ENCODE peak calls at places on chromosome 22, in eight cellular contexts. One of them, this sample, is unnamed.

GRCh38 chr22:24190159-24190540 is 8.9 kb downstream of the SUSD2 start:
- DNase-seq in stomach: no peak
- DNase-seq in stimulated activated CD8-positive, alpha-beta memory T cell treated with anti-CD3 and anti-CD28 coated beads, Interleukin-15, amount 100 ng/mL, for 1 hour: no peak
- DNase-seq in SHP77 treated with DMSO at 0.1 percent for 48 hours: no peak
- DNase-seq in GM20000: no peak
- DNase-seq in CD4-positive, alpha-beta T cell: no peak
- DNase-seq in glutamatergic neuron: no peak
- DNase-seq in stimulated activated naive CD4-positive, alpha-beta T cell: no peak
- DNase-seq in this sample: no peak

GRCh38 chr22:19880786-19881569 is 26.3 kb upstream of the GNB1L start:
- DNase-seq in glutamatergic neuron: peak
- DNase-seq in stimulated activated CD8-positive, alpha-beta memory T cell treated with anti-CD3 and anti-CD28 coated beads, Interleukin-15, amount 100 ng/mL, for 1 hour: no peak
- DNase-seq in SHP77 treated with DMSO at 0.1 percent for 48 hours: no peak
- DNase-seq in stimulated activated naive CD4-positive, alpha-beta T cell: no peak
- DNase-seq in GM20000: no peak
- DNase-seq in stomach: no peak
- DNase-seq in CD4-positive, alpha-beta T cell: no peak
- DNase-seq in this sample: no peak

GRCh38 chr22:22235564-22235963 is 9.0 kb upstream of the VPREB1 start:
- DNase-seq in glutamatergic neuron: peak
- DNase-seq in stimulated activated CD8-positive, alpha-beta memory T cell treated with anti-CD3 and anti-CD28 coated beads, Interleukin-15, amount 100 ng/mL, for 1 hour: peak
- DNase-seq in GM20000: peak
- DNase-seq in stimulated activated naive CD4-positive, alpha-beta T cell: peak
- DNase-seq in CD4-positive, alpha-beta T cell: peak
- DNase-seq in SHP77 treated with DMSO at 0.1 percent for 48 hours: no peak
- DNase-seq in stomach: no peak
- DNase-seq in this sample: peak

GRCh38 chr22:27105142-27106025 is 448.0 kb downstream of the MIAT start:
- DNase-seq in stimulated activated naive CD4-positive, alpha-beta T cell: no peak
- DNase-seq in stimulated activated CD8-positive, alpha-beta memory T cell treated with anti-CD3 and anti-CD28 coated beads, Interleukin-15, amount 100 ng/mL, for 1 hour: no peak
- DNase-seq in stomach: peak
- DNase-seq in CD4-positive, alpha-beta T cell: no peak
- DNase-seq in glutamatergic neuron: no peak
- DNase-seq in GM20000: no peak
- DNase-seq in SHP77 treated with DMSO at 0.1 percent for 48 hours: no peak
- DNase-seq in this sample: no peak

GRCh38 chr22:46373838-46374662 is 38.5 kb downstream of the TRMU start:
- DNase-seq in GM20000: no peak
- DNase-seq in stimulated activated naive CD4-positive, alpha-beta T cell: no peak
- DNase-seq in stomach: no peak
- DNase-seq in stimulated activated CD8-positive, alpha-beta memory T cell treated with anti-CD3 and anti-CD28 coated beads, Interleukin-15, amount 100 ng/mL, for 1 hour: no peak
- DNase-seq in CD4-positive, alpha-beta T cell: peak
- DNase-seq in SHP77 treated with DMSO at 0.1 percent for 48 hours: peak
- DNase-seq in glutamatergic neuron: no peak
- DNase-seq in this sample: no peak

GRCh38 chr22:43731986-43732385 is 80.1 kb downstream of the EFCAB6 start:
- DNase-seq in glutamatergic neuron: no peak
- DNase-seq in stomach: no peak
- DNase-seq in stimulated activated CD8-positive, alpha-beta memory T cell treated with anti-CD3 and anti-CD28 coated beads, Interleukin-15, amount 100 ng/mL, for 1 hour: no peak
- DNase-seq in CD4-positive, alpha-beta T cell: no peak
- DNase-seq in stimulated activated naive CD4-positive, alpha-beta T cell: no peak
- DNase-seq in GM20000: no peak
- DNase-seq in SHP77 treated with DMSO at 0.1 percent for 48 hours: no peak
- DNase-seq in this sample: no peak

GRCh38 chr22:29224121-29224858 is 18.6 kb downstream of the EMID1 start:
- DNase-seq in stomach: no peak
- DNase-seq in SHP77 treated with DMSO at 0.1 percent for 48 hours: no peak
- DNase-seq in CD4-positive, alpha-beta T cell: no peak
- DNase-seq in glutamatergic neuron: peak
- DNase-seq in stimulated activated naive CD4-positive, alpha-beta T cell: no peak
- DNase-seq in GM20000: no peak
- DNase-seq in stimulated activated CD8-positive, alpha-beta memory T cell treated with anti-CD3 and anti-CD28 coated beads, Interleukin-15, amount 100 ng/mL, for 1 hour: no peak
- DNase-seq in this sample: no peak

GRCh38 chr22:43998865-43999264 is 25.2 kb upstream of the PARVB start:
- DNase-seq in stomach: no peak
- DNase-seq in stimulated activated naive CD4-positive, alpha-beta T cell: no peak
- DNase-seq in CD4-positive, alpha-beta T cell: no peak
- DNase-seq in SHP77 treated with DMSO at 0.1 percent for 48 hours: no peak
- DNase-seq in stimulated activated CD8-positive, alpha-beta memory T cell treated with anti-CD3 and anti-CD28 coated beads, Interleukin-15, amount 100 ng/mL, for 1 hour: no peak
- DNase-seq in glutamatergic neuron: no peak
- DNase-seq in GM20000: no peak
- DNase-seq in this sample: no peak

GRCh38 chr22:34068011-34068410 is 147.7 kb upstream of the LARGE1 start:
- DNase-seq in SHP77 treated with DMSO at 0.1 percent for 48 hours: peak
- DNase-seq in stimulated activated CD8-positive, alpha-beta memory T cell treated with anti-CD3 and anti-CD28 coated beads, Interleukin-15, amount 100 ng/mL, for 1 hour: no peak
- DNase-seq in glutamatergic neuron: no peak
- DNase-seq in CD4-positive, alpha-beta T cell: no peak
- DNase-seq in stomach: no peak
- DNase-seq in stimulated activated naive CD4-positive, alpha-beta T cell: no peak
- DNase-seq in GM20000: no peak
- DNase-seq in this sample: no peak

GRCh38 chr22:46175631-46176030 is 25.3 kb downstream of the PPARA start:
- DNase-seq in glutamatergic neuron: no peak
- DNase-seq in stomach: no peak
- DNase-seq in stimulated activated CD8-positive, alpha-beta memory T cell treated with anti-CD3 and anti-CD28 coated beads, Interleukin-15, amount 100 ng/mL, for 1 hour: no peak
- DNase-seq in stimulated activated naive CD4-positive, alpha-beta T cell: no peak
- DNase-seq in CD4-positive, alpha-beta T cell: no peak
- DNase-seq in SHP77 treated with DMSO at 0.1 percent for 48 hours: no peak
- DNase-seq in GM20000: no peak
- DNase-seq in this sample: no peak

GRCh38 chr22:47063071-47063509 is 300.6 kb downstream of the TBC1D22A start:
- DNase-seq in CD4-positive, alpha-beta T cell: no peak
- DNase-seq in SHP77 treated with DMSO at 0.1 percent for 48 hours: no peak
- DNase-seq in glutamatergic neuron: no peak
- DNase-seq in GM20000: no peak
- DNase-seq in stimulated activated naive CD4-positive, alpha-beta T cell: no peak
- DNase-seq in stomach: peak
- DNase-seq in stimulated activated CD8-positive, alpha-beta memory T cell treated with anti-CD3 and anti-CD28 coated beads, Interleukin-15, amount 100 ng/mL, for 1 hour: no peak
- DNase-seq in this sample: no peak

GRCh38 chr22:49975543-49976389 is 15.2 kb downstream of the PIM3 start:
- DNase-seq in stomach: peak
- DNase-seq in stimulated activated naive CD4-positive, alpha-beta T cell: no peak
- DNase-seq in CD4-positive, alpha-beta T cell: no peak
- DNase-seq in glutamatergic neuron: peak
- DNase-seq in SHP77 treated with DMSO at 0.1 percent for 48 hours: no peak
- DNase-seq in stimulated activated CD8-positive, alpha-beta memory T cell treated with anti-CD3 and anti-CD28 coated beads, Interleukin-15, amount 100 ng/mL, for 1 hour: no peak
- DNase-seq in GM20000: peak
- DNase-seq in this sample: peak

GRCh38 chr22:23231471-23232093 is 51.3 kb downstream of the BCR start:
- DNase-seq in stimulated activated CD8-positive, alpha-beta memory T cell treated with anti-CD3 and anti-CD28 coated beads, Interleukin-15, amount 100 ng/mL, for 1 hour: no peak
- DNase-seq in GM20000: no peak
- DNase-seq in stimulated activated naive CD4-positive, alpha-beta T cell: no peak
- DNase-seq in CD4-positive, alpha-beta T cell: no peak
- DNase-seq in glutamatergic neuron: no peak
- DNase-seq in stomach: no peak
- DNase-seq in SHP77 treated with DMSO at 0.1 percent for 48 hours: no peak
- DNase-seq in this sample: no peak

GRCh38 chr22:23784215-23784732 is 2.5 kb upstream of the SMARCB1 start:
- DNase-seq in stimulated activated naive CD4-positive, alpha-beta T cell: no peak
- DNase-seq in SHP77 treated with DMSO at 0.1 percent for 48 hours: no peak
- DNase-seq in glutamatergic neuron: no peak
- DNase-seq in stimulated activated CD8-positive, alpha-beta memory T cell treated with anti-CD3 and anti-CD28 coated beads, Interleukin-15, amount 100 ng/mL, for 1 hour: no peak
- DNase-seq in stomach: peak
- DNase-seq in GM20000: no peak
- DNase-seq in CD4-positive, alpha-beta T cell: no peak
- DNase-seq in this sample: no peak

GRCh38 chr22:46456818-46457163 is 80.6 kb downstream of the CELSR1 start:
- DNase-seq in stomach: no peak
- DNase-seq in stimulated activated naive CD4-positive, alpha-beta T cell: no peak
- DNase-seq in stimulated activated CD8-positive, alpha-beta memory T cell treated with anti-CD3 and anti-CD28 coated beads, Interleukin-15, amount 100 ng/mL, for 1 hour: no peak
- DNase-seq in CD4-positive, alpha-beta T cell: no peak
- DNase-seq in glutamatergic neuron: peak
- DNase-seq in GM20000: no peak
- DNase-seq in SHP77 treated with DMSO at 0.1 percent for 48 hours: no peak
- DNase-seq in this sample: no peak

GRCh38 chr22:39712081-39712480 is 141.5 kb downstream of the CACNA1I start:
- DNase-seq in glutamatergic neuron: no peak
- DNase-seq in stimulated activated naive CD4-positive, alpha-beta T cell: no peak
- DNase-seq in GM20000: no peak
- DNase-seq in stimulated activated CD8-positive, alpha-beta memory T cell treated with anti-CD3 and anti-CD28 coated beads, Interleukin-15, amount 100 ng/mL, for 1 hour: no peak
- DNase-seq in SHP77 treated with DMSO at 0.1 percent for 48 hours: no peak
- DNase-seq in CD4-positive, alpha-beta T cell: no peak
- DNase-seq in stomach: no peak
- DNase-seq in this sample: no peak

GRCh38 chr22:39223091-39223710 is 21.6 kb downstream of the PDGFB start:
- DNase-seq in stimulated activated naive CD4-positive, alpha-beta T cell: peak
- DNase-seq in stimulated activated CD8-positive, alpha-beta memory T cell treated with anti-CD3 and anti-CD28 coated beads, Interleukin-15, amount 100 ng/mL, for 1 hour: no peak
- DNase-seq in CD4-positive, alpha-beta T cell: no peak
- DNase-seq in glutamatergic neuron: peak
- DNase-seq in stomach: no peak
- DNase-seq in GM20000: no peak
- DNase-seq in SHP77 treated with DMSO at 0.1 percent for 48 hours: no peak
- DNase-seq in this sample: no peak

GRCh38 chr22:44237290-44237689 is 56.6 kb downstream of the PARVG start:
- DNase-seq in CD4-positive, alpha-beta T cell: no peak
- DNase-seq in stimulated activated naive CD4-positive, alpha-beta T cell: no peak
- DNase-seq in GM20000: no peak
- DNase-seq in stimulated activated CD8-positive, alpha-beta memory T cell treated with anti-CD3 and anti-CD28 coated beads, Interleukin-15, amount 100 ng/mL, for 1 hour: no peak
- DNase-seq in SHP77 treated with DMSO at 0.1 percent for 48 hours: no peak
- DNase-seq in stomach: no peak
- DNase-seq in glutamatergic neuron: no peak
- DNase-seq in this sample: no peak

GRCh38 chr22:17121235-17122195 is at the start of gene TMEM121B:
- DNase-seq in CD4-positive, alpha-beta T cell: no peak
- DNase-seq in stomach: peak
- DNase-seq in GM20000: no peak
- DNase-seq in glutamatergic neuron: peak
- DNase-seq in stimulated activated CD8-positive, alpha-beta memory T cell treated with anti-CD3 and anti-CD28 coated beads, Interleukin-15, amount 100 ng/mL, for 1 hour: no peak
- DNase-seq in stimulated activated naive CD4-positive, alpha-beta T cell: no peak
- DNase-seq in SHP77 treated with DMSO at 0.1 percent for 48 hours: peak
- DNase-seq in this sample: no peak